ENCODE peak calls at places on chromosomes 1 and 21, in six cellular contexts. C is progenitor cell of endocrine pancreas, U is vagina, N is COR-L47, I is tibial artery, X is left ventricle myocardium superior. O is an unnamed sample.

GRCh38 chr1:34908369-34908768 is 21.1 kb downstream of the DLGAP3 start:
- DNase-seq in C (no peak), U (no peak), N (no peak), I (no peak), X (no peak), O (no peak)

GRCh38 chr1:21379571-21379970 is 60.4 kb upstream of the NBPF3 start:
- DNase-seq in C (no peak), U (no peak), N (no peak), I (no peak), X (no peak), O (no peak)

GRCh38 chr1:109880961-109881894 is 29.4 kb upstream of the CSF1 start:
- DNase-seq in C (no peak), U (no peak), N (no peak), I (peak), X (no peak), O (no peak)

GRCh38 chr1:14787604-14788003 is 189.1 kb downstream of the KAZN start:
- DNase-seq in C (peak), U (no peak), N (no peak), I (no peak), X (no peak), O (no peak)

GRCh38 chr1:2422523-2422922 is 10.2 kb upstream of the PEX10 start:
- DNase-seq in C (no peak), U (no peak), N (no peak), I (no peak), X (no peak), O (no peak)

GRCh38 chr1:168863647-168864234 is 134.7 kb upstream of the DPT start:
- DNase-seq in C (no peak), U (no peak), N (no peak), I (no peak), X (no peak), O (no peak)

GRCh38 chr21:45123440-45123839 is 49.1 kb downstream of the ADARB1 start:
- DNase-seq in C (no peak), U (no peak), N (no peak), I (no peak), X (no peak), O (no peak)

GRCh38 chr21:25577765-25578069 is 29.6 kb downstream of the MRPL39 start:
- DNase-seq in C (no peak), U (no peak), N (no peak), I (no peak), X (no peak), O (no peak)

O was measured in activated effector memory CD4-positive, alpha-beta T cell treated with anti-CD3 and anti-CD28 coated beads, Interleukin-2, amount 50 U/mL, for 16 hours.